ENCODE peak calls at places on chromosome 10, in five cellular contexts. J is left lung, Q is A549, C is left ventricle myocardium inferior, O is BE2C. Z is an unnamed sample. For H3K9me3, the result is how much of the 10 kb centered on the place peaks cover.

GRCh38 chr10:49751636-49752510 is 10.2 kb downstream of the OGDHL start:
- DNase-seq in J (no peak), C (no peak), Q (no peak), O (no peak), Z (no peak)

GRCh38 chr10:106714734-106715368 is 449.7 kb downstream of the SORCS1 start:
- DNase-seq in C (no peak), J (no peak), Q (no peak), O (peak), Z (no peak)

GRCh38 chr10:76357726-76358125 is 926.3 kb downstream of the LRMDA start:
- DNase-seq in C (no peak), Q (no peak), O (no peak), J (no peak), Z (no peak)

GRCh38 chr10:116385994-116386809 is 41.4 kb upstream of the PNLIPRP3 start:
- DNase-seq in C (no peak), O (peak), J (no peak), Q (no peak), Z (no peak)

GRCh38 chr10:31730776-31731175 is 197.9 kb downstream of the ARHGAP12 start:
- DNase-seq in Q (no peak), O (no peak), C (no peak), J (no peak), Z (no peak)

GRCh38 chr10:102344067-102344466 is 51.4 kb upstream of the NFKB2 start:
- DNase-seq in C (no peak), J (no peak), Q (no peak), O (no peak), Z (no peak)

GRCh38 chr10:74669210-74669609 is 157.2 kb upstream of the KAT6B start:
- DNase-seq in C (no peak), O (no peak), Q (no peak), J (no peak), Z (no peak)

GRCh38 chr10:132107211-132107946 is 41.6 kb downstream of the JAKMIP3 start:
- DNase-seq in O (peak), J (peak), C (no peak), Q (no peak), Z (no peak)

GRCh38 chr10:3779146-3779707 is 5.8 kb downstream of the KLF6 start:
- DNase-seq in Q (no peak), C (no peak), J (no peak), O (no peak), Z (no peak)

GRCh38 chr10:43001427-43001795 is 75.5 kb upstream of the RET start:
- DNase-seq in Q (no peak), J (no peak), C (no peak), O (no peak), Z (no peak)

GRCh38 chr10:127157506-127158205 is 38.7 kb downstream of the INSYN2A start:
- DNase-seq in J (no peak), Q (no peak), O (no peak), C (no peak), Z (no peak)

GRCh38 chr10:71212249-71213126 is at the start of gene UNC5B:
- DNase-seq in Q (peak), J (peak), C (peak), O (peak), Z (peak)

GRCh38 chr10:30755474-30755873 is 125.9 kb upstream of the LYZL2 start:
- DNase-seq in J (no peak), O (no peak), C (peak), Q (no peak), Z (no peak)

GRCh38 chr10:80599424-80599847 is 61.7 kb downstream of the SH2D4B start:
- DNase-seq in Q (peak), C (peak), J (peak), O (peak), Z (no peak)

GRCh38 chr10:57260175-57260574 is 899.1 kb upstream of the ZWINT start:
- DNase-seq in J (no peak), C (no peak), Q (no peak), O (no peak), Z (no peak)

GRCh38 chr10:49056356-49056755 is 59.0 kb downstream of the VSTM4 start:
- DNase-seq in O (peak), Q (no peak), C (no peak), J (no peak), Z (no peak)

GRCh38 chr10:102449321-102450123 is 1.8 kb downstream of the C10orf95 start:
- DNase-seq in J (peak), Q (no peak), O (peak), C (peak), Z (peak)

GRCh38 chr10:132577350-132578005 is 39.9 kb downstream of the INPP5A start:
- DNase-seq in C (peak), Q (no peak), J (peak), O (no peak), Z (peak)

GRCh38 chr10:68332259-68333057 is at the start of gene PBLD:
- DNase-seq in Q (peak), O (peak), C (peak), J (peak), Z (peak)

GRCh38 chr10:118610577-118610976 is 15.1 kb upstream of the PRLHR start:
- DNase-seq in J (no peak), C (no peak), Q (no peak), O (peak), Z (no peak)

DNA sequence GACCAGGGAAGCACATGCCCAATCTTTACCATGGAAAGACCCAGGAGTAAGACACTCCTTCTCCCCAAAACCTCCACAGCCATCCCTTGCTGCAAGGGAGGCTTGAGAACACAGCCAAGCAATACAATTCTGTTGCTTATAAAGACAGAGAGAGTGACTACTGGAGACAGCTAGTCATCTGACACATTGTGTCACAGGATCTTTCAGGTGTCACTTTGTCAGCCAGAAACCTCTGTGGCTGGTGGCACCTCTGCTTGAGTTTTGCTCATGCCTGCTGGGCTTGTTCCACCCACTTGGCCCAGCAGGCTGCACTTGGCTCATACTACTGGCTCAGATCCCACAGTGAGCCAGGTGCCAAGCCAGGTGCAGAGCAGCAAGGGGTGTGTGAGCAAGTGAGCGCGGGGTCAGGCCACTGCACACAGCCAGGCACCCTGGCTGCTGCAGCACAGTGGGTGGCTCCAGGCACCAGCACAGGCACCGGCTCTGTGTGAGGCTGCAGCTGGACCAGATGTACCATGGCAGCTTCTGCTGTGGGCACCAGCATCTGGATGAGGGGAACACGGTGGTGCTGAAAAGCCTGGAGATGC is 12.4 kb upstream of the PRLHR start:
- DNase-seq in O (no peak), C (no peak), J (no peak), Q (no peak), Z (no peak)
- H3K4me3 ChIP-seq in O (no peak), C (no peak), J (no peak), Q (no peak), Z (no peak)

DNA sequence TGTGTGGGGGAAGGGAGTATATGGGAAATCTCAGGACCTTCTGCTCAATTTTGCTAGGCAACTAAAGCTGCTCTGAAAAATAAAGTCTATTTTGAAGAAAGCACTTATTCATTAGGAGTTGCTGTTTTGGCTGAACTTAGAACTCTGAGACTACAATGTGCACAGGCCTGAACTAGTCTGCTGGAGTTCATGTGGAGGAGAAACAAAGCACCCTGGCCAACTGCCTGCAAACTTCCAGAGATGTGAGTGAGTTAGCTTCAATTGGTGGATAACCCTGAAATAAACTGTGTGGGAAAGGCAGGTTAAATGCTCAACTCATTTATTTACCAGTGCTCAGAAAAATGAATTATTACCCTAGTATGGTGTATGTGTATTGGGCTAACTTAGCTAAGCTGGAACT is 17.3 kb upstream of the FAM241B start:
- DNase-seq in Q (no peak), J (no peak), O (no peak), C (no peak), Z (no peak)
- H3K9me3 ChIP-seq in Q (under half), J (under half), O (under half), C (under half), Z (under half)

GRCh38 chr10:121516071-121516470 is 82.2 kb downstream of the FGFR2 start:
- DNase-seq in J (no peak), Q (no peak), C (no peak), O (no peak), Z (no peak)

GRCh38 chr10:121519411-121519810 is 78.8 kb downstream of the FGFR2 start:
- DNase-seq in C (no peak), J (no peak), O (no peak), Q (no peak), Z (no peak)

GRCh38 chr10:121518321-121518720 is 79.9 kb downstream of the FGFR2 start:
- DNase-seq in O (no peak), C (no peak), Q (no peak), J (no peak), Z (no peak)

GRCh38 chr10:121514141-121514865 is 83.9 kb downstream of the FGFR2 start:
- DNase-seq in C (no peak), O (no peak), J (no peak), Q (no peak), Z (no peak)

DNA sequence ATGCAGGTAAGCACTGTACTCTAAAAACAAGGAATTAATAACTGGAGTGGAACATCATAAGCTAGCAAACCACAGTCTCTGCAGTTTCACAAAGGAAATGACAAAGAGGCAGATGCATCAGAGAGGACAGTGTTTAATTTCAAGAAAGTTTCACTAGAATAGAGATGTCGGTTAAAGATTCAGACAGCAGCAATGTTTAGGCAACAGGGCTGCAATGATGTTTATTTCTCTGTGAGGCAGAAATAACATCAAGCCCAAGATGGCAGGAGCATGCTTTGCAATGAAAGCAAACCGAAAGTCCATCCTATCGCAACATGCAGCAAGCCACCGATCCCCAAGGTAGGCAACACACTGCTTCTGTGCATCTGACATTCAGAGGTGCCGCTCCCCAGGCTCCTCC is 81.8 kb downstream of the FGFR2 start:
- DNase-seq in C (no peak), O (no peak), J (no peak), Q (no peak), Z (no peak)
- H3K4me3 ChIP-seq in C (no peak), O (no peak), J (no peak), Q (no peak), Z (no peak)

GRCh38 chr10:28962768-28963167 is 285.4 kb downstream of the BAMBI start:
- DNase-seq in Q (no peak), J (no peak), O (no peak), C (no peak), Z (no peak)
- H3K9me3 ChIP-seq in Q (under half), J (under half), O (under half), C (under half), Z (under half)

GRCh38 chr10:112374724-112375541 is 1.0 kb downstream of the ACSL5 start:
- DNase-seq in J (no peak), C (no peak), O (no peak), Q (no peak), Z (no peak)
- H3K4me3 ChIP-seq in J (peak), C (peak), O (no peak), Q (no peak), Z (no peak)

Z was measured in uterus.